ENCODE peak calls at places on chromosomes 3 and 15, in seven cellular contexts. I is breast epithelium, E is HCT116, T is stomach, N is transverse colon, V is endothelial cell of umbilical vein, Y is SK-N-SH. L is an unnamed sample.

GRCh38 chr3:34024447-34025240 is 226.2 kb downstream of the PDCD6IP start:
- DNase-seq in I (no peak), E (no peak), T (no peak), N (no peak), V (no peak), Y (no peak), L (no peak)

GRCh38 chr3:41488501-41488900 is 289.2 kb downstream of the CTNNB1 start:
- DNase-seq in I (no peak), E (no peak), T (no peak), N (no peak), V (no peak), Y (no peak), L (no peak)

GRCh38 chr3:125129512-125129962 is 73.7 kb upstream of the HEG1 start:
- DNase-seq in I (no peak), E (no peak), T (peak; percentile 37), N (peak; percentile 47), V (peak; percentile 40), Y (no peak), L (no peak)

GRCh38 chr3:177835917-177836316 is 638.6 kb upstream of the TBL1XR1 start:
- DNase-seq in I (no peak), E (no peak), T (no peak), N (no peak), V (no peak), Y (no peak), L (no peak)

GRCh38 chr3:134197681-134198261 is 52.9 kb downstream of the RYK start:
- DNase-seq in I (no peak), E (peak; percentile 39), T (no peak), N (no peak), V (peak; percentile 72), Y (peak; percentile 48), L (peak; percentile 20)

GRCh38 chr15:43749690-43750345 is 3.6 kb downstream of the PDIA3 start:
- DNase-seq in I (no peak), E (no peak), T (peak; percentile 34), N (no peak), V (no peak), Y (no peak), L (no peak)

GRCh38 chr3:138065939-138066338 is 49.5 kb downstream of the DZIP1L start:
- DNase-seq in I (no peak), E (no peak), T (no peak), N (no peak), V (no peak), Y (no peak), L (no peak)

GRCh38 chr3:141237701-141238521 is 6.3 kb downstream of the PXYLP1 start:
- DNase-seq in I (no peak), E (no peak), T (peak; percentile 87), N (no peak), V (no peak), Y (no peak), L (no peak)

GRCh38 chr3:138945646-138946553 is 1.0 kb downstream of the FOXL2 start:
- DNase-seq in I (no peak), E (no peak), T (peak; percentile 26), N (peak; percentile 41), V (no peak), Y (peak; percentile 79), L (no peak)

GRCh38 chr15:25525741-25526140 is 86.9 kb upstream of the UBE3A start:
- DNase-seq in I (no peak), E (no peak), T (no peak), N (no peak), V (no peak), Y (no peak), L (no peak)

GRCh38 chr15:23497710-23498111 is 50.7 kb upstream of the GOLGA6L2 start:
- DNase-seq in I (no peak), E (no peak), T (no peak), N (no peak), V (no peak), Y (peak; percentile 20), L (no peak)

GRCh38 chr3:126402178-126402577 is 7.5 kb downstream of the CFAP100 start:
- DNase-seq in I (no peak), E (no peak), T (no peak), N (no peak), V (no peak), Y (no peak), L (no peak)

GRCh38 chr3:14256046-14256445 is 77.4 kb downstream of the LSM3 start:
- DNase-seq in I (no peak), E (no peak), T (no peak), N (no peak), V (no peak), Y (no peak), L (no peak)

GRCh38 chr3:50121416-50122032 is 32.8 kb downstream of the RBM5 start:
- DNase-seq in I (peak; percentile 85), E (peak; percentile 56), T (peak; percentile 81), N (peak; percentile 81), V (peak; percentile 80), Y (peak; percentile 89), L (no peak)

GRCh38 chr3:15936347-15936746 is 138.6 kb upstream of the ANKRD28 start:
- DNase-seq in I (no peak), E (no peak), T (no peak), N (no peak), V (no peak), Y (no peak), L (no peak)

DNA sequence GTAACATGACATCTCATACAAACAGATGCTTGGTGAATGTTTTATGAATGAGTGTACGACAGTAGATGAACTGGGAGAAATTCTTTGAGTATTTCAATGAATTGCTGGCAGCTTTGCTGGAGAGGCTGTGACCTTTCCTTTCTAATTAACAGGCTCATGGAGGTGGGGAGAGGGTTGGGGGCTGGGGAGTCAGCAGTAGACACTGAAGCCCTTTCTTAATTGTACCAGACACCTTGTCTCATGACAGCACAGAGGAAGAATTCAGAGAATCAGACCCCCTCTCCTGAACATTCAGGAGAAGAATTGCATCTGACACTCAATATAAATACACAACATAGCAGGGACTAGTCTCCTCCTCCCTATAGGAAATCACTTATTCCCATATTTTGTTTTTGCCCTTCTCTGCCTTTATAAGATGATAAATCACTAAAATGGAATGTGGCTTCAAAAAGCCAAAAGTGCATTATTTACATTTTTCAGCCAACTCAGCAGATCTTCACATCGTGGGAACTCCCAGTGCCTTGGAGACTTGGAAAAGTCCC is 66.2 kb upstream of the TPM1 start:
- DNase-seq in I (no peak), E (no peak), T (no peak), N (no peak), V (no peak), Y (no peak), L (no peak)
- H3K27ac ChIP-seq in I (no peak overlapping the region), E (no peak overlapping the region), T (no peak overlapping the region), N (no peak overlapping the region), V (no peak overlapping the region), Y (peak overlapping the region; percentile 94), L (no peak overlapping the region)

GRCh38 chr3:184373422-184373821 is 4.6 kb downstream of the THPO start:
- DNase-seq in I (no peak), E (no peak), T (no peak), N (no peak), V (no peak), Y (no peak), L (no peak)

GRCh38 chr3:184372296-184372821 is 5.6 kb downstream of the THPO start:
- DNase-seq in I (no peak), E (no peak), T (no peak), N (no peak), V (no peak), Y (no peak), L (no peak)

GRCh38 chr3:184372911-184373310 is 5.1 kb downstream of the THPO start:
- DNase-seq in I (no peak), E (no peak), T (no peak), N (no peak), V (no peak), Y (no peak), L (no peak)

GRCh38 chr3:184368804-184369183 is 7.3 kb downstream of the POLR2H start:
- DNase-seq in I (no peak), E (no peak), T (peak; percentile 66), N (no peak), V (peak; percentile 87), Y (no peak), L (no peak)

DNA sequence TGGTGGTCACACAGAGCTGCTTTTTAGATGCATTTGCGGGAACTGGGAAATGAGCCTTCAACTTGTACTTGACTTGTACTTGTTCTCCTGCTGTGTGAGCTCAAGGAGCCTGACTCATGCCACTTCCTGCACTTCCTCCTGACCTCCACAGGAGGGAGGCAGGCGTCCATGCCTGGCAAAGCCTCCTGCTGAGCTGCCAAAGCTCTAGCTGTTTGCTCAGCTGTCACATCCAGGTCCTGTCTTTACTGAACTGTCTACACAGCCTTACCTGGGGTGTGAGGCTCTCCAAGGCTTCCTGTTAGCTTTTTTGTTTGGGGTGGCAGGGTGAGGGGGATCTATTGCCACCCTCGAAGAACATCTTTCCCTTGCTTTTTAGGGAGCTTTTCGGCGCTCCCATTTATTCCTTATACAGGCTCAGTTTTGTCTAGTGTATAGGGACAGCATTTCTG is 6.4 kb downstream of the THPO start:
- DNase-seq in I (peak; percentile 80), E (peak; percentile 73), T (peak; percentile 87), N (peak; percentile 78), V (peak; percentile 92), Y (peak; percentile 85), L (peak; percentile 63)
- TF ChIP-seq POLR2AphosphoS5 in I (peak; percentile 57), E (peak; percentile 41), T (peak; percentile 88), N (no peak), V (peak; percentile 36), Y (no peak), L (peak; percentile 43)

GRCh38 chr3:37130448-37130847 is 43.9 kb downstream of the LRRFIP2 start:
- DNase-seq in I (no peak), E (no peak), T (no peak), N (no peak), V (no peak), Y (no peak), L (no peak)

GRCh38 chr3:37129871-37130270 is 44.5 kb downstream of the LRRFIP2 start:
- DNase-seq in I (no peak), E (no peak), T (no peak), N (no peak), V (peak; percentile 39), Y (no peak), L (no peak)

GRCh38 chr3:37132334-37132733 is 42.0 kb downstream of the LRRFIP2 start:
- DNase-seq in I (no peak), E (no peak), T (no peak), N (no peak), V (peak; percentile 37), Y (no peak), L (no peak)

GRCh38 chr3:37127340-37127739 is 47.0 kb downstream of the LRRFIP2 start:
- DNase-seq in I (no peak), E (no peak), T (no peak), N (no peak), V (no peak), Y (no peak), L (no peak)

GRCh38 chr3:37130984-37131975 is 43.1 kb downstream of the LRRFIP2 start:
- DNase-seq in I (no peak), E (no peak), T (no peak), N (no peak), V (peak; percentile 88), Y (no peak), L (peak; percentile 45)
- H3K27ac ChIP-seq in I (no peak overlapping the region), E (no peak overlapping the region), T (peak overlapping the region; percentile 51), N (peak overlapping the region; percentile 87), V (peak overlapping the region; percentile 40), Y (no peak overlapping the region), L (no peak overlapping the region)

DNA sequence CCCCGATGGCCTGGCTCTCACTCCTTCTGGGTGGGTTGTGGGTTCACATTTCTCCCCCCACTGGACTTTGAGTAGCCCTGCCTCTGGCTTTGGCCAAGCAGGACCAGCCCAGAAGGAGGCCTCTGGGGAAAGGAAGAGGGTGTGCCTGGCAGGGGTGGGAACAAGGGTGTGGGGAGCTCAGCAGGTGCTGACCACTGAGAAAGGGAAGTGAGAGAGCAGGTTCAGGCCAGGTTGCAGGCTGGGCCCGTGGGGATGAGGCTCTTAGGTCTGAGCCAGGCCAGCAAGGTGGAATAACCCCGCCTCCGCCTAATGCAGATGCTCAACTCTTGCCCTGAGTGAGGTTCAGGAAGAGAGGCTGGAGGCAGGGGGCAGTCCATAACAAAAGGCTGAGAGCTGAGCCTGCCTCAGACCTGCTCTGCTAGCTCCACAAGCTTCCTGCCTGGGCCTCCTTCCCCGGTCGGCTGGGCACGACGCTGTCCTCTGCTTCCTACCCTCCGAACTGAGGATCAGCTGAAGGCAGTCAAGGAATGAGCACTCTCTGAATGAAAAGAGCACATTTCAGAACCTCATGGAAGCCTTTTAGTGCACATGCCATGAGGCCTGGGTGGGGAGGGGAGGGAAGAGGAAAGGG is 82.7 kb downstream of the TLE3 start:
- DNase-seq in I (no peak), E (no peak), T (peak; percentile 43), N (peak; percentile 78), V (no peak), Y (no peak), L (no peak)
- TF ChIP-seq POLR2AphosphoS5 in I (no peak), E (no peak), T (no peak), N (no peak), V (no peak), Y (no peak), L (no peak)